ENCODE peak calls at places on chromosomes 4 and X, in ten cellular contexts. One of them, this sample, is unnamed.

GRCh38 chrX:107760304-107761077 is 15.1 kb downstream of the TSC22D3 start:
- DNase-seq in sigmoid colon: no peak
- DNase-seq in heart right ventricle: no peak
- DNase-seq in neural progenitor cell: no peak
- DNase-seq in AG04450: no peak
- DNase-seq in transverse colon: no peak
- DNase-seq in SJSA1: no peak
- DNase-seq in GM23338: no peak
- DNase-seq in substantia nigra: no peak
- DNase-seq in H9: no peak
- DNase-seq in this sample: no peak

GRCh38 chr4:71857713-71858451 is 74.0 kb upstream of the GC start:
- DNase-seq in sigmoid colon: no peak
- DNase-seq in heart right ventricle: no peak
- DNase-seq in neural progenitor cell: peak
- DNase-seq in AG04450: no peak
- DNase-seq in transverse colon: no peak
- DNase-seq in SJSA1: no peak
- DNase-seq in GM23338: peak
- DNase-seq in substantia nigra: no peak
- DNase-seq in H9: peak
- DNase-seq in this sample: no peak

GRCh38 chrX:115251458-115252233 is 17.8 kb upstream of the LRCH2 start:
- DNase-seq in sigmoid colon: no peak
- DNase-seq in heart right ventricle: no peak
- DNase-seq in neural progenitor cell: no peak
- DNase-seq in AG04450: no peak
- DNase-seq in transverse colon: no peak
- DNase-seq in SJSA1: no peak
- DNase-seq in GM23338: no peak
- DNase-seq in substantia nigra: no peak
- DNase-seq in H9: no peak
- DNase-seq in this sample: no peak

GRCh38 chr4:10317345-10317744 is 139.9 kb downstream of the ZNF518B start:
- DNase-seq in sigmoid colon: no peak
- DNase-seq in heart right ventricle: no peak
- DNase-seq in neural progenitor cell: no peak
- DNase-seq in AG04450: no peak
- DNase-seq in transverse colon: no peak
- DNase-seq in SJSA1: no peak
- DNase-seq in GM23338: no peak
- DNase-seq in substantia nigra: no peak
- DNase-seq in H9: no peak
- DNase-seq in this sample: no peak

GRCh38 chrX:26851981-26852380 is 611.2 kb downstream of the PPP4R3C start:
- DNase-seq in sigmoid colon: no peak
- DNase-seq in heart right ventricle: no peak
- DNase-seq in neural progenitor cell: peak
- DNase-seq in AG04450: no peak
- DNase-seq in transverse colon: no peak
- DNase-seq in SJSA1: no peak
- DNase-seq in GM23338: peak
- DNase-seq in substantia nigra: no peak
- DNase-seq in H9: no peak
- DNase-seq in this sample: no peak

GRCh38 chr4:39718366-39719323 is 20.7 kb downstream of the UBE2K start:
- DNase-seq in sigmoid colon: no peak
- DNase-seq in heart right ventricle: no peak
- DNase-seq in neural progenitor cell: no peak
- DNase-seq in AG04450: no peak
- DNase-seq in transverse colon: no peak
- DNase-seq in SJSA1: no peak
- DNase-seq in GM23338: no peak
- DNase-seq in substantia nigra: no peak
- DNase-seq in H9: no peak
- DNase-seq in this sample: no peak

GRCh38 chr4:151004222-151004621 is 10.9 kb downstream of the LRBA start:
- DNase-seq in sigmoid colon: no peak
- DNase-seq in heart right ventricle: no peak
- DNase-seq in neural progenitor cell: no peak
- DNase-seq in AG04450: no peak
- DNase-seq in transverse colon: no peak
- DNase-seq in SJSA1: no peak
- DNase-seq in GM23338: no peak
- DNase-seq in substantia nigra: no peak
- DNase-seq in H9: no peak
- DNase-seq in this sample: no peak

GRCh38 chrX:2863646-2864045 is 34.9 kb downstream of the GYG2 start:
- DNase-seq in sigmoid colon: no peak
- DNase-seq in heart right ventricle: no peak
- DNase-seq in neural progenitor cell: peak
- DNase-seq in AG04450: no peak
- DNase-seq in transverse colon: no peak
- DNase-seq in SJSA1: no peak
- DNase-seq in GM23338: peak
- DNase-seq in substantia nigra: no peak
- DNase-seq in H9: peak
- DNase-seq in this sample: no peak

GRCh38 chrX:150313514-150313913 is 49.6 kb upstream of the MAMLD1 start:
- DNase-seq in sigmoid colon: no peak
- DNase-seq in heart right ventricle: no peak
- DNase-seq in neural progenitor cell: no peak
- DNase-seq in AG04450: no peak
- DNase-seq in transverse colon: no peak
- DNase-seq in SJSA1: no peak
- DNase-seq in GM23338: no peak
- DNase-seq in substantia nigra: no peak
- DNase-seq in H9: peak
- DNase-seq in this sample: no peak

GRCh38 chr4:20255823-20256222 is 4.1 kb downstream of the SLIT2 start:
- DNase-seq in sigmoid colon: no peak
- DNase-seq in heart right ventricle: no peak
- DNase-seq in neural progenitor cell: peak
- DNase-seq in AG04450: no peak
- DNase-seq in transverse colon: no peak
- DNase-seq in SJSA1: no peak
- DNase-seq in GM23338: peak
- DNase-seq in substantia nigra: no peak
- DNase-seq in H9: no peak
- DNase-seq in this sample: no peak

GRCh38 chr4:88841635-88842034 is 144.0 kb upstream of the NAP1L5 start:
- DNase-seq in sigmoid colon: no peak
- DNase-seq in heart right ventricle: no peak
- DNase-seq in neural progenitor cell: no peak
- DNase-seq in AG04450: no peak
- DNase-seq in transverse colon: no peak
- DNase-seq in SJSA1: no peak
- DNase-seq in GM23338: no peak
- DNase-seq in substantia nigra: no peak
- DNase-seq in H9: no peak
- DNase-seq in this sample: no peak

GRCh38 chr4:7193040-7193958 is 961 bp downstream of the SORCS2 start:
- DNase-seq in sigmoid colon: peak
- DNase-seq in heart right ventricle: no peak
- DNase-seq in neural progenitor cell: peak
- DNase-seq in AG04450: no peak
- DNase-seq in transverse colon: no peak
- DNase-seq in SJSA1: no peak
- DNase-seq in GM23338: peak
- DNase-seq in substantia nigra: no peak
- DNase-seq in H9: peak
- DNase-seq in this sample: no peak
- H3K27ac ChIP-seq in sigmoid colon: no peak
- H3K27ac ChIP-seq in heart right ventricle: no peak
- H3K27ac ChIP-seq in neural progenitor cell: no peak
- H3K27ac ChIP-seq in AG04450: no peak
- H3K27ac ChIP-seq in transverse colon: no peak
- H3K27ac ChIP-seq in SJSA1: no peak
- H3K27ac ChIP-seq in GM23338: no peak
- H3K27ac ChIP-seq in substantia nigra: peak
- H3K27ac ChIP-seq in H9: no peak
- H3K27ac ChIP-seq in this sample: no peak

GRCh38 chr4:57157611-57158137 is 47.5 kb upstream of the IGFBP7 start:
- DNase-seq in sigmoid colon: no peak
- DNase-seq in heart right ventricle: no peak
- DNase-seq in neural progenitor cell: no peak
- DNase-seq in AG04450: no peak
- DNase-seq in transverse colon: no peak
- DNase-seq in SJSA1: no peak
- DNase-seq in GM23338: no peak
- DNase-seq in substantia nigra: no peak
- DNase-seq in H9: no peak
- DNase-seq in this sample: no peak
- H3K27ac ChIP-seq in sigmoid colon: no peak
- H3K27ac ChIP-seq in heart right ventricle: no peak
- H3K27ac ChIP-seq in neural progenitor cell: no peak
- H3K27ac ChIP-seq in AG04450: no peak
- H3K27ac ChIP-seq in transverse colon: no peak
- H3K27ac ChIP-seq in SJSA1: no peak
- H3K27ac ChIP-seq in GM23338: no peak
- H3K27ac ChIP-seq in substantia nigra: peak
- H3K27ac ChIP-seq in H9: no peak
- H3K27ac ChIP-seq in this sample: no peak

GRCh38 chr4:155665054-155665453 is 1.6 kb upstream of the GUCY1A1 start:
- DNase-seq in sigmoid colon: no peak
- DNase-seq in heart right ventricle: no peak
- DNase-seq in neural progenitor cell: no peak
- DNase-seq in AG04450: no peak
- DNase-seq in transverse colon: no peak
- DNase-seq in SJSA1: no peak
- DNase-seq in GM23338: no peak
- DNase-seq in substantia nigra: no peak
- DNase-seq in H9: no peak
- DNase-seq in this sample: no peak

GRCh38 chr4:155667538-155668511 is 1.2 kb downstream of the GUCY1A1 start:
- DNase-seq in sigmoid colon: peak
- DNase-seq in heart right ventricle: peak
- DNase-seq in neural progenitor cell: peak
- DNase-seq in AG04450: no peak
- DNase-seq in transverse colon: peak
- DNase-seq in SJSA1: no peak
- DNase-seq in GM23338: peak
- DNase-seq in substantia nigra: peak
- DNase-seq in H9: peak
- DNase-seq in this sample: peak

GRCh38 chr4:155672342-155672741 is 5.7 kb downstream of the GUCY1A1 start:
- DNase-seq in sigmoid colon: no peak
- DNase-seq in heart right ventricle: no peak
- DNase-seq in neural progenitor cell: no peak
- DNase-seq in AG04450: no peak
- DNase-seq in transverse colon: no peak
- DNase-seq in SJSA1: no peak
- DNase-seq in GM23338: no peak
- DNase-seq in substantia nigra: no peak
- DNase-seq in H9: no peak
- DNase-seq in this sample: no peak

DNA sequence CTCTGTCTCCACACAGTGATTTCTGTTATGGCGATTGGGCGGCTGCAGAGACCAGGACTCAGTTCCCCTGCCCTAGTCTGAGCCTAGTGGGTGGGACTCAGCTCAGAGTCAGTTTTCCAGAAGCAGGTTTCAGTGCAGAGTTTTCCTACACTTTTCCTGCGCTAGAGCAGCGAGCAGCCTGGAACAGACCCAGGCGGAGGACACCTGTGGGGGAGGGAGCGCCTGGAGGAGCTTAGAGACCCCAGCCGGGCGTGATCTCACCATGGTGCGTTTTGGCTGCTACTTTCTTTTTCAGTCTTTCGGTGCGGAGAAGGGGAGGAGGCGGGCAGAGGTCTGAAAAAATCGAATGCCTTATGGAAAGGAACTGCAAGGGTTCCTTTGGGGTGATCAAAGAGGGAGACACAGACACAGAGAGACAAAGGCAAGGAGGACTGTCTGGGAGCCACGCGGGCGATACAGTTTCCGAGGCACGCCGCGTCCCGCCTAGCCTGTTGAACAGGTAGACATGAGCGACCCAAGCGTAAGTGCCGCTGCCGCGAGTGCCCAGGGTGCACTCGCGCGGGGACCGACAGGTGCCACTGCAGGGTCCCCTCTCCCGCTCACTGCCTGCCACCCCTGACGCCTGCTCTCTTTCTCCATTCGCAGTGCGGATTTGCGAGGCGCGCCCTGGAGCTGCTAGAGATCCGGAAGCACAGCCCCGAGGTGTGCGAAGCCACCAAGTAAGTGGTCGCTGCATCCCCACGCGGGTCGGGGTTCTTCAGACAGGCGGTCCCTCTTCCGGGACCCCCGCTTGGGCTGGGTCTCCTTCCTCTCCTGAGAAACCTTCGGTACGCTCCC is at the start of gene GUCY1A1:
- DNase-seq in sigmoid colon: peak
- DNase-seq in heart right ventricle: peak
- DNase-seq in neural progenitor cell: peak
- DNase-seq in AG04450: no peak
- DNase-seq in transverse colon: peak
- DNase-seq in SJSA1: no peak
- DNase-seq in GM23338: peak
- DNase-seq in substantia nigra: peak
- DNase-seq in H9: peak
- DNase-seq in this sample: no peak
- H3K27ac ChIP-seq in sigmoid colon: peak
- H3K27ac ChIP-seq in heart right ventricle: peak
- H3K27ac ChIP-seq in neural progenitor cell: no peak
- H3K27ac ChIP-seq in AG04450: no peak
- H3K27ac ChIP-seq in transverse colon: peak
- H3K27ac ChIP-seq in SJSA1: no peak
- H3K27ac ChIP-seq in GM23338: no peak
- H3K27ac ChIP-seq in substantia nigra: peak
- H3K27ac ChIP-seq in H9: no peak
- H3K27ac ChIP-seq in this sample: peak

GRCh38 chrX:153725039-153725831 is 579 bp downstream of the ABCD1 start:
- DNase-seq in sigmoid colon: no peak
- DNase-seq in heart right ventricle: peak
- DNase-seq in neural progenitor cell: peak
- DNase-seq in AG04450: no peak
- DNase-seq in transverse colon: no peak
- DNase-seq in SJSA1: no peak
- DNase-seq in GM23338: peak
- DNase-seq in substantia nigra: no peak
- DNase-seq in H9: no peak
- DNase-seq in this sample: no peak

GRCh38 chrX:153724252-153725038 is at the start of the genes ABCD1 and BCAP31:
- DNase-seq in sigmoid colon: peak
- DNase-seq in heart right ventricle: peak
- DNase-seq in neural progenitor cell: peak
- DNase-seq in AG04450: peak
- DNase-seq in transverse colon: peak
- DNase-seq in SJSA1: peak
- DNase-seq in GM23338: peak
- DNase-seq in substantia nigra: peak
- DNase-seq in H9: peak
- DNase-seq in this sample: peak

GRCh38 chrX:153725832-153726285 is 1.2 kb downstream of the ABCD1 start:
- DNase-seq in sigmoid colon: no peak
- DNase-seq in heart right ventricle: peak
- DNase-seq in neural progenitor cell: no peak
- DNase-seq in AG04450: no peak
- DNase-seq in transverse colon: no peak
- DNase-seq in SJSA1: no peak
- DNase-seq in GM23338: no peak
- DNase-seq in substantia nigra: no peak
- DNase-seq in H9: no peak
- DNase-seq in this sample: no peak

GRCh38 chrX:153723351-153724251 is 586 bp downstream of the BCAP31 start:
- DNase-seq in sigmoid colon: no peak
- DNase-seq in heart right ventricle: peak
- DNase-seq in neural progenitor cell: peak
- DNase-seq in AG04450: no peak
- DNase-seq in transverse colon: peak
- DNase-seq in SJSA1: no peak
- DNase-seq in GM23338: peak
- DNase-seq in substantia nigra: no peak
- DNase-seq in H9: peak
- DNase-seq in this sample: no peak

GRCh38 chrX:153722704-153723350 is 1.4 kb downstream of the BCAP31 start:
- DNase-seq in sigmoid colon: no peak
- DNase-seq in heart right ventricle: no peak
- DNase-seq in neural progenitor cell: no peak
- DNase-seq in AG04450: no peak
- DNase-seq in transverse colon: peak
- DNase-seq in SJSA1: no peak
- DNase-seq in GM23338: no peak
- DNase-seq in substantia nigra: no peak
- DNase-seq in H9: no peak
- DNase-seq in this sample: no peak
- H3K27ac ChIP-seq in sigmoid colon: peak
- H3K27ac ChIP-seq in heart right ventricle: no peak
- H3K27ac ChIP-seq in neural progenitor cell: no peak
- H3K27ac ChIP-seq in AG04450: peak
- H3K27ac ChIP-seq in transverse colon: peak
- H3K27ac ChIP-seq in SJSA1: peak
- H3K27ac ChIP-seq in GM23338: no peak
- H3K27ac ChIP-seq in substantia nigra: peak
- H3K27ac ChIP-seq in H9: no peak
- H3K27ac ChIP-seq in this sample: no peak

This sample was measured in caudate nucleus.